ENCODE peak calls at places on chromosomes 4 and X, in six cellular contexts. U is PC-9, D is fibroblast of lung, O is OCI-LY7, V is GM23248, L is PC-3. M is an unnamed sample. For H3K79me2, the result is how much of the 10 kb centered on the place peaks cover.

GRCh38 chrX:114774691-114775090 is 190.8 kb downstream of the HTR2C start:
- DNase-seq in U (no peak), D (no peak), O (no peak), V (no peak), L (peak), M (no peak)

GRCh38 chr4:78747328-78747946 is 28.7 kb upstream of the BMP2K start:
- DNase-seq in U (no peak), D (peak), O (no peak), V (peak), L (no peak), M (peak)

GRCh38 chr4:92047209-92047877 is 256.4 kb upstream of the GRID2 start:
- DNase-seq in U (no peak), D (peak), O (no peak), V (no peak), L (peak), M (peak)

GRCh38 chr4:8435656-8436121 is 4.8 kb downstream of the ACOX3 start:
- DNase-seq in U (no peak), D (no peak), O (peak), V (peak), L (no peak), M (no peak)

GRCh38 chr4:87081826-87082225 is 138.6 kb downstream of the KLHL8 start:
- DNase-seq in U (no peak), D (peak), O (no peak), V (peak), L (no peak), M (peak)

GRCh38 chr4:65546882-65547281 is 123.4 kb downstream of the EPHA5 start:
- DNase-seq in U (no peak), D (no peak), O (no peak), V (no peak), L (no peak), M (no peak)

GRCh38 chr4:150135134-150135773 is 57.0 kb downstream of the DCLK2 start:
- DNase-seq in U (peak), D (peak), O (no peak), V (peak), L (no peak), M (no peak)

GRCh38 chr4:101191302-101192098 is 155.8 kb downstream of the PPP3CA start:
- DNase-seq in U (no peak), D (peak), O (no peak), V (peak), L (no peak), M (peak)

GRCh38 chr4:106011387-106011786 is 116.1 kb downstream of the NPNT start:
- DNase-seq in U (no peak), D (no peak), O (no peak), V (no peak), L (no peak), M (no peak)

GRCh38 chrX:7996414-7996813 is 69.2 kb upstream of the PNPLA4 start:
- DNase-seq in U (no peak), D (peak), O (peak), V (peak), L (peak), M (peak)

GRCh38 chr4:3851211-3851610 is 85.0 kb downstream of the ADRA2C start:
- DNase-seq in U (no peak), D (peak), O (no peak), V (peak), L (no peak), M (no peak)

GRCh38 chrX:119502727-119503483 is 34.7 kb downstream of the SLC25A5 start:
- DNase-seq in U (peak), D (peak), O (no peak), V (peak), L (peak), M (peak)

GRCh38 chr4:87339440-87339839 is 16.8 kb upstream of the HSD17B13 start:
- DNase-seq in U (no peak), D (no peak), O (no peak), V (no peak), L (no peak), M (no peak)

GRCh38 chr4:39521253-39521908 is 5.9 kb downstream of the UGDH start:
- DNase-seq in U (no peak), D (peak), O (no peak), V (peak), L (peak), M (peak)

GRCh38 chr4:123599920-123600394 is 203.4 kb downstream of the SPRY1 start:
- DNase-seq in U (no peak), D (peak), O (peak), V (peak), L (no peak), M (peak)

GRCh38 chr4:112951362-112951962 is 98.0 kb upstream of the ANK2 start:
- DNase-seq in U (no peak), D (peak), O (peak), V (peak), L (peak), M (peak)

GRCh38 chrX:64291106-64291505 is 60.7 kb upstream of the ASB12 start:
- DNase-seq in U (no peak), D (no peak), O (no peak), V (no peak), L (no peak), M (no peak)

GRCh38 chr4:43089730-43090129 is 197.2 kb downstream of the GRXCR1 start:
- DNase-seq in U (no peak), D (peak), O (no peak), V (peak), L (peak), M (peak)

GRCh38 chrX:134484039-134484438 is 24.1 kb downstream of the HPRT1 start:
- DNase-seq in U (peak), D (peak), O (peak), V (peak), L (peak), M (peak)

GRCh38 chr4:56640907-56641493 is 40.1 kb downstream of the HOPX start:
- DNase-seq in U (peak), D (no peak), O (no peak), V (peak), L (peak), M (no peak)

GRCh38 chr4:186827542-186827887 is 103.9 kb upstream of the FAT1 start:
- DNase-seq in U (no peak), D (peak), O (no peak), V (no peak), L (no peak), M (no peak)

GRCh38 chrX:4925911-4926310 is 1212.5 kb upstream of the PRKX start:
- DNase-seq in U (no peak), D (peak), O (no peak), V (no peak), L (peak), M (peak)

GRCh38 chr4:26496207-26496783 is 6.0 kb upstream of the CCKAR start:
- DNase-seq in U (no peak), D (no peak), O (no peak), V (peak), L (no peak), M (no peak)

GRCh38 chrX:16839852-16840460 is 30.2 kb downstream of the RBBP7 start:
- DNase-seq in U (peak), D (peak), O (no peak), V (peak), L (peak), M (peak)

GRCh38 chrX:21975827-21976226 is 35.3 kb downstream of the SMS start:
- DNase-seq in U (no peak), D (peak), O (no peak), V (peak), L (peak), M (peak)

GRCh38 chr4:189615217-189615663 is 325.4 kb upstream of the FRG1 start:
- DNase-seq in U (no peak), D (no peak), O (no peak), V (no peak), L (no peak), M (no peak)

GRCh38 chr4:167826281-167826680 is 266.1 kb upstream of the ANXA10 start:
- DNase-seq in U (no peak), D (no peak), O (no peak), V (no peak), L (peak), M (no peak)

GRCh38 chr4:144685916-144686315 is 40.0 kb downstream of the HHIP start:
- DNase-seq in U (no peak), D (no peak), O (no peak), V (no peak), L (no peak), M (no peak)

GRCh38 chr4:15913631-15913970 is 24.9 kb downstream of the FGFBP1 start:
- DNase-seq in U (peak), D (peak), O (no peak), V (peak), L (peak), M (peak)

GRCh38 chr4:128847074-128847724 is 37.7 kb downstream of the JADE1 start:
- DNase-seq in U (no peak), D (no peak), O (no peak), V (peak), L (no peak), M (no peak)

GRCh38 chrX:102042706-102043325 is 82.7 kb upstream of the TCEAL2 start:
- DNase-seq in U (no peak), D (no peak), O (no peak), V (peak), L (peak), M (no peak)

GRCh38 chrX:32868524-32868895 is 342.8 kb downstream of the DMD start:
- DNase-seq in U (no peak), D (no peak), O (no peak), V (no peak), L (no peak), M (no peak)

GRCh38 chr4:109729155-109729562 is 711 bp downstream of the PLA2G12A start:
- DNase-seq in U (peak), D (peak), O (peak), V (peak), L (no peak), M (no peak)

GRCh38 chr4:4719446-4719845 is 140.0 kb upstream of the MSX1 start:
- DNase-seq in U (no peak), D (no peak), O (no peak), V (no peak), L (no peak), M (no peak)

GRCh38 chrX:10259716-10260115 is 102.9 kb downstream of the CLCN4 start:
- DNase-seq in U (no peak), D (peak), O (no peak), V (peak), L (no peak), M (peak)

GRCh38 chr4:77358315-77358928 is 201.4 kb downstream of the CCNG2 start:
- DNase-seq in U (no peak), D (peak), O (peak), V (peak), L (peak), M (no peak)

GRCh38 chr4:72779256-72779655 is 210.2 kb upstream of the ADAMTS3 start:
- DNase-seq in U (no peak), D (peak), O (no peak), V (peak), L (peak), M (peak)

GRCh38 chrX:135213200-135213844 is 38.5 kb upstream of the ETDA start:
- DNase-seq in U (no peak), D (no peak), O (no peak), V (no peak), L (no peak), M (no peak)

DNA sequence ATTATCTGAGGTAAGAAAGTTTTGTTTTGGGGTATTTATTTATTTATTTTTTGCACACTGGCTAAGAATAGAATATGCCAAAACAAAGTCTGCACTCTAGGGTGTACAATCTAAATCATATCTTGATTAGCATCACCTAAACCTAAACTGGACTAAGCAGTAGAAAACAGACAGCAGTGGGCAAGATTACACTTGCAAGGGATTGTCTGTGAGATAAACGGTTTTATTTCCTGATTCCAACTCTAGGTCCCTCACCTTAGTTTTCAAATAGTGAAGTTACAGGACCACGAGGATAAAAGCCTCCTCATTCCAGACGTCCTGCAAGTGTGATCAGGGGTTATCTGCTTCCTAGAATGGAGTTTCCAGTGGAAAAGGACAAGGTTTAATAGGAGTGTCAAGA is 86.1 kb downstream of the SH3RF1 start:
- DNase-seq in U (no peak), D (no peak), O (no peak), V (no peak), L (no peak), M (no peak)
- H3K79me2 ChIP-seq in U (half or more), D (under half), O (under half), V (half or more), L (half or more), M (half or more)

GRCh38 chrX:36401774-36402173 is 482.2 kb downstream of the CFAP47 start:
- DNase-seq in U (no peak), D (no peak), O (no peak), V (no peak), L (no peak), M (no peak)
- H3K79me2 ChIP-seq in U (under half), D (under half), O (under half), V (under half), L (under half), M (under half)

GRCh38 chrX:74614193-74614909 is at the start of gene RLIM:
- DNase-seq in U (peak), D (peak), O (peak), V (peak), L (peak), M (peak)
- H3K79me2 ChIP-seq in U (half or more), D (under half), O (half or more), V (half or more), L (half or more), M (half or more)

GRCh38 chr4:37989398-37990260 is 29.4 kb downstream of the PTTG2 start:
- DNase-seq in U (no peak), D (no peak), O (peak), V (no peak), L (no peak), M (no peak)
- H3K79me2 ChIP-seq in U (half or more), D (under half), O (half or more), V (under half), L (under half), M (half or more)

GRCh38 chr4:89307446-89308160 is at the start of gene GPRIN3:
- DNase-seq in U (no peak), D (peak), O (peak), V (peak), L (no peak), M (peak)

GRCh38 chr4:89308161-89308500 is 531 bp upstream of the GPRIN3 start:
- DNase-seq in U (no peak), D (peak), O (no peak), V (peak), L (no peak), M (no peak)

GRCh38 chr4:89306486-89307184 is 965 bp downstream of the GPRIN3 start:
- DNase-seq in U (no peak), D (no peak), O (peak), V (no peak), L (no peak), M (no peak)

GRCh38 chr4:89305712-89306437 is 1.7 kb downstream of the GPRIN3 start:
- DNase-seq in U (no peak), D (peak), O (no peak), V (peak), L (no peak), M (peak)

GRCh38 chr4:89307185-89307445 is 485 bp downstream of the GPRIN3 start:
- DNase-seq in U (no peak), D (no peak), O (no peak), V (no peak), L (no peak), M (no peak)
- H3K79me2 ChIP-seq in U (under half), D (under half), O (under half), V (under half), L (under half), M (under half)

DNA sequence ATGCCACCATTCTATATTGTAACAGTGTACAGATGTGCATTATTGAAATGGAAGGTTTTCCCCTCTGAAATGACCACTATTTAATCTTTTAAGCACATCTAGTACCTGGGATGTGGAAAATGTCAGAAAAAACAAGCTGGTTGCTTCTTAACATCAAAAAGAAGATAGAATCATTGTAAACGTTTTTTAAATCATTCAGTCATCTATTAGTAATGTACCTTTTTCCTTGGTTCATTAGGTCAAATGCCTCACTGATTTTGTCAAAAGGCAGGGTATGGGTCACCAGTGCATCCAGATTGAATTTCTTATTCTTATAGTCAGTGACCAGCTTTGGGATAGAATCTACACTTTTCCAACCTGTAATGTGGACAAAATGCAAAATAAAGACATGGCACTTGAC is 17.7 kb downstream of the ADH4 start:
- DNase-seq in U (no peak), D (no peak), O (no peak), V (no peak), L (no peak), M (no peak)
- H3K79me2 ChIP-seq in U (under half), D (under half), O (under half), V (under half), L (under half), M (under half)

GRCh38 chrX:110310000-110310790 is 7.7 kb downstream of the AMMECR1 start:
- DNase-seq in U (peak), D (no peak), O (no peak), V (peak), L (peak), M (no peak)

GRCh38 chrX:110301194-110301593 is 16.7 kb downstream of the AMMECR1 start:
- DNase-seq in U (no peak), D (no peak), O (no peak), V (no peak), L (no peak), M (no peak)

GRCh38 chrX:110302975-110303374 is 14.9 kb downstream of the AMMECR1 start:
- DNase-seq in U (no peak), D (no peak), O (no peak), V (no peak), L (no peak), M (no peak)

GRCh38 chrX:110304371-110304770 is 13.5 kb downstream of the AMMECR1 start:
- DNase-seq in U (no peak), D (no peak), O (no peak), V (no peak), L (no peak), M (no peak)

DNA sequence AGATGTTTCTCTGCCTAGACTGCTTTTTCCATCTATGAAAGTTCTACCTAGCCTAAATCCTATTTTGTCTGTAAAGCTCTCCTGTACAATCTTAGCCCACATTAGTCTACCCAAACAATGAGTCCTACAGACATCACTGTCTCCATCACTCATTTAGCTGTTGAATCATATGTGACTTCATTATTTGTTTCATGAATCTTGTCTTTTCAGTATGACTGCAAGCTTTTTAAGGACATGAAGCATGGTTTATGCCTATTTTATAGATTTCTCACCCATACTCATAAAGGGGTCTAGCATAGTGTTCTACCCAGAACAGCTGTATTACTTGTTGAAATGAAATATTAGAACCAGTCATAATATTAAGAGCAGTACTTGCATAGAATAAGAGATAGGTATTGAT is 13.0 kb downstream of the AMMECR1 start:
- DNase-seq in U (no peak), D (no peak), O (no peak), V (no peak), L (no peak), M (no peak)
- H3K79me2 ChIP-seq in U (half or more), D (under half), O (under half), V (half or more), L (half or more), M (half or more)

M was measured in astrocyte.